ENCODE peak calls at places on chromosomes 3 and 15, in nine cellular contexts. C is left colon; A is activated naive CD8-positive, alpha-beta T cell treated with anti-CD3 and anti-CD28 coated beads for 36 hours; R is activated CD8-positive, alpha-beta memory T cell treated with anti-CD3 and anti-CD28 coated beads, Interleukin-2, amount 50 U/mL, for 4 hours; O is fibroblast of lung; P is GM13976; W is breast epithelium; Y is stimulated activated CD8-positive, alpha-beta memory T cell treated with anti-CD3 and anti-CD28 coated beads, Interleukin-4, amount 100 ng/mL, for 48 hours; B is KG1. K is an unnamed sample.

GRCh38 chr15:45831787-45832186 is 197.0 kb downstream of the SQOR start:
- DNase-seq in C (no peak), A (no peak), R (no peak), O (no peak), P (no peak), W (no peak), Y (no peak), B (no peak), K (no peak)

GRCh38 chr3:169534439-169534838 is 129.1 kb downstream of the MECOM start:
- DNase-seq in C (no peak), A (no peak), R (no peak), O (no peak), P (no peak), W (no peak), Y (no peak), B (no peak), K (no peak)

GRCh38 chr3:186002884-186003472 is 65.2 kb upstream of the TRA2B start:
- DNase-seq in C (no peak), A (peak; percentile 11), R (no peak), O (peak; percentile 42), P (no peak), W (no peak), Y (no peak), B (no peak), K (peak; percentile 41)

GRCh38 chr3:30689202-30689641 is 82.8 kb downstream of the TGFBR2 start:
- DNase-seq in C (peak; percentile 66), A (no peak), R (no peak), O (peak; percentile 70), P (no peak), W (no peak), Y (no peak), B (no peak), K (peak; percentile 62)

GRCh38 chr15:56693761-56694160 is 39.5 kb downstream of the ZNF280D start:
- DNase-seq in C (no peak), A (no peak), R (no peak), O (no peak), P (no peak), W (no peak), Y (no peak), B (no peak), K (peak; percentile 3)

GRCh38 chr3:191296041-191296541 is 33.1 kb upstream of the CCDC50 start:
- DNase-seq in C (no peak), A (no peak), R (no peak), O (no peak), P (peak; percentile 47), W (no peak), Y (no peak), B (no peak), K (no peak)

GRCh38 chr3:38004415-38005075 is 14.0 kb downstream of the VILL start:
- DNase-seq in C (peak; percentile 94), A (no peak), R (peak; percentile 61), O (peak; percentile 51), P (peak; percentile 67), W (peak; percentile 84), Y (peak; percentile 67), B (no peak), K (peak; percentile 77)

GRCh38 chr3:168531116-168531515 is 435.4 kb upstream of the GOLIM4 start:
- DNase-seq in C (no peak), A (no peak), R (no peak), O (no peak), P (no peak), W (no peak), Y (no peak), B (no peak), K (peak; percentile 75)

GRCh38 chr3:182484682-182485081 is 308.6 kb upstream of the ATP11B start:
- DNase-seq in C (no peak), A (no peak), R (no peak), O (no peak), P (no peak), W (no peak), Y (no peak), B (no peak), K (no peak)

GRCh38 chr3:107992976-107993684 is 97.7 kb downstream of the CD47 start:
- DNase-seq in C (no peak), A (no peak), R (no peak), O (peak; percentile 53), P (no peak), W (no peak), Y (no peak), B (no peak), K (no peak)